ENCODE peak calls at places on chromosomes 2 and 18, in seven cellular contexts. O, Z, Y, K, J, R and C are unnamed samples.

GRCh38 chr2:133968446-133968845 is 285.4 kb upstream of the MGAT5 start:
- DNase-seq in Y (no peak), K (no peak), Z (no peak), J (no peak), R (no peak), O (no peak), C (no peak)

GRCh38 chr2:239884875-239885274 is 140.3 kb downstream of the NDUFA10 start:
- DNase-seq in K (no peak), Y (no peak), O (no peak), R (no peak), J (no peak), Z (no peak), C (no peak)

GRCh38 chr18:76376668-76377358 is 118.2 kb downstream of the ZNF516 start:
- DNase-seq in R (no peak), K (peak), J (no peak), Z (no peak), O (no peak), Y (peak), C (no peak)

GRCh38 chr2:10787176-10787968 is 25.2 kb downstream of the PDIA6 start:
- DNase-seq in R (no peak), K (no peak), J (no peak), Y (peak), O (peak), Z (peak), C (no peak)

GRCh38 chr2:217802876-217803638 is 199.7 kb downstream of the TNS1 start:
- DNase-seq in R (no peak), O (no peak), Z (no peak), K (peak), Y (no peak), J (no peak), C (no peak)

GRCh38 chr2:172427256-172427989 is at the start of gene ITGA6:
- DNase-seq in J (no peak), Y (peak), O (peak), Z (peak), K (no peak), R (peak), C (no peak)

GRCh38 chr2:19982268-19982667 is 7.6 kb downstream of the WDR35 start:
- DNase-seq in K (no peak), O (no peak), Z (no peak), R (no peak), J (no peak), Y (no peak), C (no peak)

GRCh38 chr2:239244625-239245024 is 156.2 kb downstream of the HDAC4 start:
- DNase-seq in Z (no peak), Y (no peak), R (peak), K (peak), J (no peak), O (no peak), C (no peak)

GRCh38 chr2:163681765-163682164 is 54.0 kb downstream of the FIGN start:
- DNase-seq in Y (no peak), R (no peak), O (no peak), J (peak), Z (no peak), K (peak), C (no peak)

GRCh38 chr2:224982910-224983688 is 59.2 kb downstream of the DOCK10 start:
- DNase-seq in J (no peak), O (peak), R (peak), Z (no peak), Y (no peak), K (no peak), C (peak)

GRCh38 chr18:62331581-62332436 is 6.7 kb downstream of the TNFRSF11A start:
- DNase-seq in J (peak), Z (no peak), K (peak), Y (no peak), O (no peak), R (peak), C (no peak)

GRCh38 chr2:120576509-120577474 is 158.9 kb upstream of the GLI2 start:
- DNase-seq in Y (no peak), R (peak), Z (peak), K (peak), J (no peak), O (peak), C (no peak)

GRCh38 chr2:101109451-101110140 is 41.6 kb downstream of the TBC1D8 start:
- DNase-seq in Y (no peak), K (no peak), Z (no peak), O (no peak), R (no peak), J (no peak), C (no peak)

GRCh38 chr2:71935291-71935848 is 212.3 kb downstream of the CYP26B1 start:
- DNase-seq in Y (peak), K (peak), O (peak), J (peak), R (no peak), Z (peak), C (no peak)

GRCh38 chr2:109644571-109645275 is 30.6 kb downstream of the SOWAHC start:
- DNase-seq in J (no peak), K (no peak), Y (no peak), R (peak), O (peak), Z (peak), C (no peak)

GRCh38 chr2:120231974-120232635 is 8.9 kb upstream of the TMEM185B start:
- DNase-seq in O (peak), Z (no peak), J (no peak), R (peak), Y (no peak), K (peak), C (peak)

GRCh38 chr18:3055201-3055600 is 42.3 kb upstream of the LPIN2 start:
- DNase-seq in O (no peak), R (no peak), Y (no peak), K (no peak), J (no peak), Z (no peak), C (no peak)

GRCh38 chr2:64288321-64288931 is 144.2 kb upstream of the PELI1 start:
- DNase-seq in Y (no peak), O (no peak), K (no peak), J (no peak), R (no peak), Z (no peak), C (no peak)

GRCh38 chr2:46188041-46188715 is 109.0 kb upstream of the EPAS1 start:
- DNase-seq in O (no peak), Y (no peak), J (no peak), Z (no peak), K (no peak), R (no peak), C (no peak)

DNA sequence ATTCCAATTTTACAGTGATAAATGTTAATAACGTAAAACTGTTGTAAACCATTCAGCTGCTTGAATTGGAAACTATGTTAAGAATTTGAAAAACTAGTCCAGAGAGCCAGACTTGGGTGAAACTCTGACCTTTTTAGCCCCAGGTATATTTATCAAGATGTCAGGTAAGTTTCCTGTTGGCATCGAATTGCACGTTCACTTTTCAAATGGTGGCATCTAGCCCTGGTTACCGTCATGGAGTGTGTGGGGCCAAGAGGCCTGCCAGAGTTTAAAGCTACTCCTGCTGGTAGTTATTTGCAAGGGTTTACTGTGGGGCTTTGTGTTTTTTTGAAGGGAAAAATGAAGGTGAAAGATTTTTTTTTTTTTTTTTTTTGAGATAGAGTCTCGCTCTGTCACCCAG is 109.9 kb downstream of the WDSUB1 start:
- DNase-seq in Y (no peak), Z (no peak), K (no peak), J (no peak), O (no peak), R (no peak), C (no peak)
- TF ChIP-seq EP300 in Y (no peak), Z (no peak), K (no peak), J (no peak), O (no peak), R (no peak), C (no peak)

GRCh38 chr2:127105656-127106456 is 1.1 kb downstream of the BIN1 start:
- DNase-seq in R (no peak), K (peak), J (no peak), O (peak), Z (peak), Y (no peak), C (no peak)
- TF ChIP-seq EP300 in R (no peak), K (no peak), J (peak), O (no peak), Z (no peak), Y (no peak), C (no peak)

GRCh38 chr2:36650031-36650430 is 46.5 kb upstream of the VIT start:
- DNase-seq in R (no peak), K (no peak), Y (no peak), Z (no peak), O (peak), J (no peak), C (no peak)
- TF ChIP-seq EP300 in R (no peak), K (no peak), Y (no peak), Z (no peak), O (no peak), J (no peak), C (no peak)

GRCh38 chr2:95020275-95021014 is 5.1 kb upstream of the MAL start:
- DNase-seq in O (no peak), Y (no peak), Z (no peak), J (no peak), R (no peak), K (no peak), C (no peak)
- TF ChIP-seq EP300 in O (no peak), Y (no peak), Z (no peak), J (no peak), R (no peak), K (no peak), C (no peak)

DNA sequence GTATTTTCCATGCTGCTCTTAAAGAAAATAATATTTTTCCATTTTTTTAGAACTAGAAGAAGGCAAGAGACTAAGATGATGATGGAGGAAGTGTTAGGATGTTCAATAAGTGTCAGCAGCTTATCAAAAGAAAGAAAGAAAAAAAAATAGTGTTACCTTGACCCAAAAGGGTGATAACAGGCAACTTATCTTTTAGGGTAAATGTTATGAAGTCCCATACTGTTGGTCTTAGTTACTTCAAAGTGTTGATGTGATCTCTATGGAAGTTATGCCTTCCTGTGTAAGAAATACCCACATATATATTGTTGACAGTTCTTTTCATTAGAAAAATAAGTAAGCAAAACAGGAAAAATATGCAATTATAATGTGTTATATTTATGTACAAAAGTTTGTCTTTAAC is 143.5 kb downstream of the OTX1 start:
- DNase-seq in O (no peak), J (no peak), Y (no peak), Z (no peak), R (no peak), K (no peak), C (no peak)
- TF ChIP-seq EP300 in O (no peak), J (no peak), Y (no peak), Z (no peak), R (no peak), K (no peak), C (no peak)

GRCh38 chr2:32063310-32064020 is at the start of gene SPAST:
- DNase-seq in Y (peak), J (peak), R (peak), Z (peak), O (peak), K (peak), C (peak)
- TF ChIP-seq EP300 in Y (peak), J (peak), R (no peak), Z (no peak), O (no peak), K (peak), C (no peak)

GRCh38 chr2:200049086-200049485 is 93.7 kb downstream of the MAIP1 start:
- DNase-seq in K (no peak), Y (no peak), J (no peak), O (no peak), R (no peak), Z (no peak), C (no peak)
- TF ChIP-seq EP300 in K (no peak), Y (no peak), J (no peak), O (no peak), R (no peak), Z (no peak), C (no peak)

DNA sequence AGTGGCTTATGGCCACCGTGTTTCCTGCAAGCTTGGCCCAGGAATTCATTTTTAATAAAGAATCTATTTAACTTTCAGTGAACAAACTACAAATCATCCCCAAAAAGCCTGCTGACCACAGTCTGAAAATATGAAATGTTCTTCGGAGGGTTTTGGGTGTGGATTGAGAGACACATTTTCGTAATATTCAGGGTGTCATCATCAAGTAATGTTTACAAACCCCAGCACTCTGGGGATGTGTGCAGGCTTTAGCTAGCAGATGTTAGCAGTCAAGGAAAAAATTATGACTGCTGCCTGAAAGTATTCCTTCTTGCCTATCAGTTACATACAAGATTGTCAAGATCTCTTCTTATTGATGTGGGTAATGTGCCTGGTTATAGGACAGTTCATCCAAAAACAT is 143.9 kb upstream of the FN1 start:
- DNase-seq in Z (no peak), R (no peak), Y (no peak), O (no peak), J (peak), K (no peak), C (no peak)
- TF ChIP-seq EP300 in Z (peak), R (no peak), Y (no peak), O (no peak), J (peak), K (no peak), C (no peak)

DNA sequence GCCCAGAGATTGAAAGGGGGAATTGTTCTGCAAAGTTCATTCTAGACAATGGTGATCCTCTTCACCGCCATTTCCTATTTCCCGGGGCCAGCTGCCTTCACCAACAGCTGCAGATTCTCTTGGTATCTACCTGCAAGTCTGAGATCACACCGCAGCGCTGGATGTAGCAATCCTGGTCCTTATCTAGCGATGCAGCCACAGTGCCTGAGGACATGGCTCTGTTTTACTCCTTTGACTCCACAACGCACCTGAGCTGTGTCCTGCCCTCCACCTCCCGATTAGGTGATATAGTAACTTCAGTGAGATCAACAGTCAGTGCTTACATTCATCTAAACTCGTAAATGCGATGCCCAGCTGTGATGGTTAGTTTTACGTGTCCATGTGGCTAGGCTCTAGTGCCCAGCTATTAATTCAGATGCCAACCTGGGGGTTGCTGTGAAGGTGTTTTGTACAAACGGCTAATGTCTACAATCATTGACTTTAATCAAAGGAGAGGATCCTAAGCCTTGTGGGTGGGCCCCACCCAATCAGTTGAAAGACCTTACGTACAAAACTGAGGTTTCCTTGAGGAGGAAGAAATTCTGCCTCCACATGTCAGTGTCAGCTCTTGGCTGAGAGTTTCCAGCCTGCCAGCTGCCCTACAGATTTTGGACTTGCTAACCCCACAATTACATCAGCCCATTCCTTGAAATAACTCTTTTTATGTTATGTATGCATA is 189.8 kb downstream of the SH3BP4 start:
- DNase-seq in J (no peak), Z (no peak), R (no peak), O (no peak), Y (no peak), K (no peak), C (no peak)
- TF ChIP-seq EP300 in J (no peak), Z (no peak), R (no peak), O (no peak), Y (no peak), K (no peak), C (no peak)